ENCODE peak calls at places on chromosomes 3 and 15, in five cellular contexts. U, E, F, R and J are unnamed samples.

GRCh38 chr3:48130321-48130881 is 57.8 kb downstream of the CDC25A start:
- DNase-seq in E (no peak), R (no peak), U (peak; percentile 48), F (peak; percentile 96), J (no peak)

GRCh38 chr3:177498037-177498857 is 301.0 kb upstream of the TBL1XR1 start:
- DNase-seq in E (no peak), U (peak; percentile 60), R (no peak), F (peak; percentile 52), J (peak; percentile 18)

GRCh38 chr15:50071551-50072258 is 47.3 kb downstream of the ATP8B4 start:
- DNase-seq in U (no peak), R (no peak), E (no peak), F (no peak), J (no peak)

GRCh38 chr3:149163066-149163465 is 33.6 kb downstream of the HPS3 start:
- DNase-seq in E (peak; percentile 65), R (peak; percentile 13), U (no peak), F (no peak), J (no peak)

GRCh38 chr3:139358857-139359562 is 15.2 kb downstream of the MRPS22 start:
- DNase-seq in F (no peak), E (no peak), U (no peak), R (no peak), J (peak; percentile 21)

GRCh38 chr15:78103406-78104118 is 11.2 kb downstream of the SH2D7 start:
- DNase-seq in F (no peak), R (peak; percentile 19), E (peak; percentile 83), U (no peak), J (peak; percentile 92)

GRCh38 chr15:69341356-69341755 is 42.6 kb downstream of the PAQR5 start:
- DNase-seq in R (no peak), F (peak; percentile 49), E (no peak), U (no peak), J (no peak)

GRCh38 chr3:96813820-96814580 is 394 bp upstream of the EPHA6 start:
- DNase-seq in F (peak; percentile 7), R (no peak), E (peak; percentile 34), U (no peak), J (peak; percentile 33)

GRCh38 chr15:48781481-48782081 is 29.3 kb downstream of the CEP152 start:
- DNase-seq in F (no peak), U (no peak), E (no peak), R (no peak), J (no peak)

GRCh38 chr3:65713016-65713415 is 325.7 kb downstream of the MAGI1 start:
- DNase-seq in R (no peak), E (peak; percentile 21), U (no peak), F (peak; percentile 79), J (no peak)

GRCh38 chr3:66592927-66593625 is 92.3 kb upstream of the LRIG1 start:
- DNase-seq in U (no peak), E (no peak), R (no peak), F (peak; percentile 69), J (no peak)

GRCh38 chr3:4865714-4866113 is 113.5 kb upstream of the BHLHE40 start:
- DNase-seq in U (no peak), F (no peak), R (no peak), E (peak; percentile 63), J (no peak)

GRCh38 chr15:22786868-22787698 is 639 bp downstream of the NIPA1 start:
- DNase-seq in F (no peak), R (peak; percentile 63), U (no peak), E (no peak), J (peak; percentile 50)

GRCh38 chr15:62848631-62849050 is 193.9 kb upstream of the TPM1 start:
- DNase-seq in U (no peak), E (no peak), R (no peak), F (peak; percentile 48), J (no peak)

GRCh38 chr3:126490619-126491018 is 14.9 kb upstream of the ZXDC start:
- DNase-seq in U (no peak), F (no peak), R (peak; percentile 14), E (no peak), J (no peak)

GRCh38 chr3:180744226-180744625 is 64.9 kb upstream of the CCDC39 start:
- DNase-seq in R (no peak), F (no peak), U (no peak), E (no peak), J (no peak)

GRCh38 chr3:45659661-45660566 is 29.3 kb upstream of the SACM1L start:
- DNase-seq in R (peak; percentile 55), E (peak; percentile 29), U (peak; percentile 77), F (peak; percentile 97), J (no peak)

GRCh38 chr15:79184465-79184892 is 93.9 kb upstream of the RASGRF1 start:
- DNase-seq in R (peak; percentile 81), E (peak; percentile 66), U (peak; percentile 76), F (peak; percentile 55), J (peak; percentile 74)

GRCh38 chr3:41158947-41159346 is 40.4 kb upstream of the CTNNB1 start:
- DNase-seq in R (no peak), U (peak; percentile 50), E (no peak), F (no peak), J (no peak)

GRCh38 chr15:70963199-70963598 is 70.6 kb downstream of the LRRC49 start:
- DNase-seq in F (no peak), U (no peak), E (no peak), R (no peak), J (no peak)

GRCh38 chr3:54999801-55000200 is 71.9 kb upstream of the LRTM1 start:
- DNase-seq in F (peak; percentile 41), U (no peak), R (no peak), E (no peak), J (no peak)

GRCh38 chr15:69805248-69805953 is 292.3 kb downstream of the TLE3 start:
- DNase-seq in U (no peak), R (no peak), E (peak; percentile 55), F (no peak), J (no peak)

GRCh38 chr3:69569520-69569919 is 169.7 kb upstream of the MITF start:
- DNase-seq in F (no peak), U (no peak), R (no peak), E (no peak), J (no peak)

GRCh38 chr3:24886511-24886910 is 391.9 kb upstream of the THRB start:
- DNase-seq in U (no peak), E (no peak), F (no peak), R (no peak), J (no peak)

GRCh38 chr3:32940726-32941125 is 10.7 kb upstream of the CCR4 start:
- DNase-seq in R (no peak), E (no peak), U (no peak), F (no peak), J (no peak)

GRCh38 chr3:16697437-16698258 is 92.4 kb upstream of the DAZL start:
- DNase-seq in E (peak; percentile 27), U (no peak), R (no peak), F (peak; percentile 1), J (peak; percentile 21)

GRCh38 chr15:55254916-55255679 is 34.5 kb downstream of the RAB27A start:
- DNase-seq in F (no peak), E (no peak), U (no peak), R (no peak), J (peak; percentile 37)

GRCh38 chr3:178369006-178369405 is 167.2 kb upstream of the KCNMB2 start:
- DNase-seq in U (no peak), F (no peak), R (no peak), E (no peak), J (no peak)

GRCh38 chr3:151581046-151581445 is 120.2 kb upstream of the IGSF10 start:
- DNase-seq in E (no peak), U (no peak), F (no peak), R (no peak), J (no peak)

GRCh38 chr3:170496026-170496867 is 77.6 kb downstream of the CLDN11 start:
- DNase-seq in R (no peak), F (no peak), U (no peak), E (no peak), J (no peak)

GRCh38 chr3:71658131-71658530 is 67.1 kb downstream of the EIF4E3 start:
- DNase-seq in F (peak; percentile 26), U (peak; percentile 85), R (no peak), E (no peak), J (no peak)

GRCh38 chr15:72319360-72319984 is 485 bp downstream of the CELF6 start:
- DNase-seq in R (no peak), F (peak; percentile 47), E (no peak), U (peak; percentile 65), J (peak; percentile 57)
- H3K4me3 ChIP-seq in R (no peak overlapping the region), F (peak overlapping the region; percentile 21), E (peak overlapping the region; percentile 68), U (no peak overlapping the region), J (no peak overlapping the region)

DNA sequence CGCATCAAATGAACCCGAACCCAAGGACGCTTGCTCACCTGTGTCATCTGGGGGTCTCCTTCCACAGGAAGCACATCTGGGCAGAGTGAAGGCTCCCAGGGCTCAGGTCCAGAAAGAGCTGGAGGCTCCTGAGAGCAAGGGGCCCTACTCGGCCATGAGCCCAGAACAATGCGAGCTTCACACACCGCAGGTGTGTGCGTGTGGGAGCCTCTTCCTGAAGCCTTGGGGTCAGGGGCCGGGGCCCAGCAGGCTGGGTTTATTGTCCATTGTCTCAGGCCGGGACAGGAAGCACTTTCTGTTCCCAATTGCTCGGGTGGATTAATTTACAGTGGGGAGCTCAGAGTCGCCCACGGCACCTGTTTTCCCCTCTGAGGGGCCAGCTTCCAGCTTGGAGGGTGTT is 74.8 kb downstream of the RPN1 start:
- DNase-seq in R (no peak), E (no peak), U (no peak), F (no peak), J (no peak)
- TF ChIP-seq CTCF in R (no peak), E (no peak), U (no peak), F (no peak), J (no peak)

DNA sequence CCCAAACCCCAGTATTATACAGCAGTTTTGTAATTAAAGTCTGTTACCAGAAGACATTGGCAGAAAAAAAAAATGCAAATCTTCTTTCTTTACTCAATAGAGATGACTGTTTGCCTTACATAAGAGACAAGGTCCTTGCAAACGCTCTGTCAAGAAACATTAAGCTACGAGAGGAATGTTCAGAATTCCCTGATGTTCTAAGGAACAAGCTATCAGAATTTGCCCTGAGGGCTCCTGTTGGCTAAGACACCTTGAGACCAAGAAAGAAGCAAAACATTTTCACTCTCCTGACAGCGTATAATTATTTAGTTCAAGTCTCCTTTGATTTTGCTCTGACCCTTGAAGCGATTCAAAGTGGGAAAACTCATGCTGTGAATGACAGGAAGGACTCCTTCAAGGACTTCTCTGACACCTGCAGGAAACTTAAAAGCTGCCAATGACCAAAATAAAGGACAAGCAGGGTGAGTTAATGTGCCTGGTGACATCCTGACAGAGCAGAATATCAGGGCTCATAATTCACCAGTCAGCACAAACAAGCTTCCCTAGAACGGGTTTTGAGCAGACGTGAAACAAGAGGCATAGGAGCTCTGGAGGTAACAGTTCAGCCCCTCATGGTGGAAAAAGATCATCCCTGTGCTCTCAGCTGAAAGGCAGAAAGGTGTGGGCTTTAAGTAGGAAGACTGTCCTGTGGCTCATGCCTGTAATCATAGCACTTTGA is 2.5 kb downstream of the SCAMP2 start:
- DNase-seq in U (no peak), R (no peak), E (no peak), F (no peak), J (peak; percentile 43)
- H3K4me3 ChIP-seq in U (no peak overlapping the region), R (peak overlapping the region; percentile 38), E (peak overlapping the region; percentile 9), F (no peak overlapping the region), J (peak overlapping the region; percentile 99)

GRCh38 chr3:188948658-188949400 is 222.9 kb upstream of the TPRG1 start:
- DNase-seq in F (peak; percentile 96), R (no peak), U (no peak), E (peak; percentile 86), J (no peak)

GRCh38 chr3:188946351-188946750 is 225.4 kb upstream of the TPRG1 start:
- DNase-seq in E (no peak), U (no peak), R (no peak), F (no peak), J (no peak)

GRCh38 chr3:188947983-188948657 is 223.7 kb upstream of the TPRG1 start:
- DNase-seq in F (peak; percentile 85), U (peak; percentile 95), E (no peak), R (no peak), J (no peak)

GRCh38 chr3:188946837-188947236 is 224.9 kb upstream of the TPRG1 start:
- DNase-seq in F (no peak), R (no peak), E (no peak), U (no peak), J (no peak)

GRCh38 chr3:188947401-188947982 is 224.3 kb upstream of the TPRG1 start:
- DNase-seq in F (peak; percentile 63), U (peak; percentile 84), E (no peak), R (no peak), J (peak; percentile 33)
- TF ChIP-seq CTCF in F (peak; percentile 20), U (no peak), E (no peak), R (no peak), J (no peak)